ENCODE peak calls at places on chromosome 7, in eight cellular contexts. F, N, U, G, M, R, P and C are unnamed samples.

GRCh38 chr7:584122-584465 is 64.4 kb upstream of the PDGFA start:
- DNase-seq in P (no peak), F (no peak), U (peak; percentile 39), M (no peak), R (peak; percentile 44), G (no peak), N (no peak), C (no peak)

GRCh38 chr7:47227762-47228177 is 354.1 kb downstream of the TNS3 start:
- DNase-seq in P (no peak), U (no peak), N (no peak), R (peak; percentile 23), M (peak; percentile 38), F (peak; percentile 51), G (no peak), C (peak; percentile 31)

GRCh38 chr7:73341877-73342276 is 13.9 kb downstream of the FKBP6 start:
- DNase-seq in M (peak; percentile 63), G (no peak), N (no peak), R (no peak), U (no peak), F (peak; percentile 81), P (no peak), C (no peak)

GRCh38 chr7:130009848-130010688 is 41.1 kb downstream of the ZC3HC1 start:
- DNase-seq in M (peak; percentile 67), R (peak; percentile 31), U (peak; percentile 31), F (peak; percentile 87), G (no peak), N (no peak), P (no peak), C (peak; percentile 20)

GRCh38 chr7:45391618-45392451 is 182.3 kb upstream of the ADCY1 start:
- DNase-seq in U (no peak), P (no peak), G (no peak), R (no peak), N (peak; percentile 68), F (no peak), M (no peak), C (no peak)

GRCh38 chr7:36637417-36637816 is 86.9 kb downstream of the AOAH start:
- DNase-seq in N (no peak), M (no peak), P (no peak), R (no peak), U (no peak), F (no peak), G (no peak), C (no peak)

GRCh38 chr7:67344481-67345193 is 348.0 kb downstream of the TYW1 start:
- DNase-seq in F (no peak), G (no peak), U (no peak), R (no peak), P (no peak), N (no peak), M (no peak), C (no peak)

GRCh38 chr7:18866359-18867036 is 250.9 kb downstream of the TWIST1 start:
- DNase-seq in P (peak; percentile 96), M (peak; percentile 4), R (peak; percentile 8), G (peak; percentile 89), U (no peak), F (no peak), N (no peak), C (no peak)

GRCh38 chr7:114889646-114890285 is 32.1 kb upstream of the MDFIC start:
- DNase-seq in N (no peak), R (no peak), P (no peak), M (peak; percentile 72), U (no peak), F (no peak), G (no peak), C (no peak)

GRCh38 chr7:73828107-73828803 is 2.5 kb upstream of the CLDN4 start:
- DNase-seq in G (no peak), U (peak; percentile 63), M (peak; percentile 67), N (peak; percentile 48), F (peak; percentile 77), R (peak; percentile 86), P (no peak), C (no peak)

GRCh38 chr7:156998988-156999610 is 11.4 kb downstream of the MNX1 start:
- DNase-seq in P (no peak), R (no peak), M (no peak), G (peak; percentile 69), N (no peak), U (peak; percentile 26), F (peak; percentile 52), C (no peak)

DNA sequence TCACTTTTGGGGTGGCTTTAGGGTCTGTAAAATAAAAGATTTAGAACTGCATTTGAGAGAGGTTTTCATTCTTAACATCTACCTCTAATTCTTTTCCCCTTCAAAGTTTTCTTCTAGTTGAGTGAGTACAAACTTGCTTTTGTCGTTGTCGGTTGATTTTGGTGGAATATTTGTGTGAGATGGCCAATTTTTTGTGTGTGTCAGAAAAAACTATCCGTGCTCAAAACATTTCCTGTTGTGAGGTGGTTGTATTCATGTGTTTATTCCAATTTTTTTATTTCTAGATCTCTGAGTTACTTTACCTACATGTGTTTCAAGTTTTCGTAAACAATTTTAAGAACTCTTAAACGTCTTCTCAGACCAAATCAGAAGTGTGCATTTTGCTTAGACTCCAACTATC is 1.6 kb downstream of the AHR start:
- DNase-seq in G (no peak), P (no peak), M (no peak), R (no peak), F (no peak), N (no peak), U (no peak), C (no peak)
- TF ChIP-seq EP300 in G (no peak), P (no peak), M (no peak), R (no peak), F (no peak), N (no peak), U (no peak), C (no peak)

GRCh38 chr7:28754027-28754426 is 204.1 kb downstream of the TRIL start:
- DNase-seq in M (peak; percentile 9), U (no peak), N (no peak), R (no peak), F (no peak), G (no peak), P (peak; percentile 52), C (no peak)

GRCh38 chr7:28750981-28751380 is 207.1 kb downstream of the TRIL start:
- DNase-seq in G (no peak), U (no peak), M (no peak), F (no peak), N (no peak), P (no peak), R (no peak), C (no peak)

GRCh38 chr7:28759373-28760013 is 198.6 kb downstream of the TRIL start:
- DNase-seq in F (no peak), P (no peak), N (no peak), M (no peak), G (no peak), U (no peak), R (no peak), C (no peak)

GRCh38 chr7:28758186-28758585 is 199.9 kb downstream of the TRIL start:
- DNase-seq in R (no peak), F (no peak), U (no peak), G (no peak), N (no peak), P (no peak), M (no peak), C (no peak)

DNA sequence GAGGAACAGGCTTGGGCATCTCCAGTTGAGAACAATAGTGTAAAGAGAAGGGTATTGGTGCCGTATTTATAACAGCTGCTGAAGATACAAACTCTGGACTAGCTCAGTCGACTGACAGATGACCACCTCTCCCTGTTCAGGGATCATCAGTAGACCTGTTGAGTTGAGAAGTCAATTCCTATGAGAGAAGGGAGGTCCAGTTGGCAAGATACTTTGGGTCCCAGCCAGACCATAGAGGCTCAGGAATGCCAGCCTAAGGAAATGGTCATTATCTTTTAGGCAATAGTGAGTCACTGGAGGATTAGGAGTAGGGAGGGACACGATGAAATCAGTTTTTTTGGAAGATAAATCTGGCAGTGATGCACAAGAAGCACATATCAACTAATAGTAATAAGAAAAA is 202.9 kb downstream of the TRIL start:
- DNase-seq in M (no peak), R (no peak), N (no peak), G (no peak), F (no peak), P (peak; percentile 33), U (no peak), C (no peak)
- TF ChIP-seq EP300 in M (no peak), R (no peak), N (no peak), G (no peak), F (no peak), P (no peak), U (no peak), C (no peak)

DNA sequence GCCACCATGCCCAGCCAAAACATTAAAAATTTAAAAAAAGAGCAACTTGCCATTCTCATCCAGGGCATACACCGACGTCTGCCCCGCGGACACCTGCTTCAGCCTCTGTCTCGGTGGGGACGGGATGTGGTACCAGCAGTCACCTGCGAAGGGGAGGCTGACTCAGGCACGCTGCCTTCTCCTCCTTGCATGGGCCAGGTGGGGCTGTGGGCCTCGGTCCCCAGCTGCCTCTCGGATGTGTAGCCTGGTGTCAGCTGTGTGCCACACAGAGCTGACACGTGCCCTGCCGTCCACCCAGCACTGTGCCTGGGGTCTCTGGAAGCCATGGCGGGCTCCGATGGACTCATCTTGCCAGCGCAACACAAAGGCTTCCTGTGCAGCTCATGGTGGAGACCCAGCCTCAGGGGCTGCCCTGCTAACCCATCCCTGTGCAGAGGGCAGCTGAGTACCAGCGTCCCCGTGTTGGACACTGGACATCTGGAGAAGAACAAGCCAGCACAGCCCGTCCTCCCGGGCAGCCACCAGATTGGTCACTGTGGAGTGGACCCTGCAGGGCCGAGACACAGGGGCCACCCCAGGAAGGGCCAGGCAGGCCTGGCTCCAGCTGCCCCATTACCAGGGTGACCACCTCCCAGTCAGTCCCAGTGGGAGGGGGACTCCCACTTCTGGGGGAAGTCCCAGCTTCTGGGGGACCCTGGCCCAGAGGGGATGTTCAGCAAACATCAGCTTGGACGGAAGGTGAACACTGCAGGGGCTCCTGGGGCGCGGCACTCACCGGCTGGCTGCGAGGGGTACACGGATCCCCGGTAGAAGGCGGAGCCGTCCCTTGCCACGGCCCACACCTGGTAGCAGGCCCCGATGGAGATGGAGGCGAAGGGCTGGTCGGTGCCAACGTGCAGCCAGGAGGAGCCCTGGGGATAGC is 10.6 kb downstream of the BHLHA15 start:
- DNase-seq in M (no peak), P (no peak), F (no peak), G (no peak), R (no peak), N (no peak), U (no peak), C (no peak)
- TF ChIP-seq EP300 in M (no peak), P (no peak), F (no peak), G (no peak), R (no peak), N (no peak), U (no peak), C (no peak)

GRCh38 chr7:34430456-34430855 is 227.6 kb upstream of the NPSR1 start:
- DNase-seq in P (peak; percentile 29), M (peak; percentile 42), N (no peak), R (no peak), G (no peak), U (no peak), F (no peak), C (peak; percentile 19)
- TF ChIP-seq EP300 in P (no peak), M (no peak), N (no peak), R (no peak), G (no peak), U (no peak), F (no peak), C (no peak)

GRCh38 chr7:90706067-90706716 is 110.1 kb downstream of the CDK14 start:
- DNase-seq in P (no peak), G (no peak), M (no peak), R (no peak), U (no peak), F (no peak), N (no peak), C (no peak)
- TF ChIP-seq EP300 in P (no peak), G (no peak), M (no peak), R (no peak), U (no peak), F (no peak), N (no peak), C (no peak)